ENCODE peak calls at places on chromosome 13, in nine cellular contexts. E, H, D, N, U, L, M, J and Z are unnamed samples.
A peak's percentile ranks its signal among the peaks of the same experiment; 100 is the strongest.

GRCh38 chr13:39874331-39875055 is 219.0 kb downstream of the COG6 start:
- DNase-seq in E (no peak), H (no peak), D (no peak), N (no peak), U (no peak), L (no peak), M (no peak), J (no peak), Z (no peak)

GRCh38 chr13:99421271-99421670 is 80.0 kb upstream of the TM9SF2 start:
- DNase-seq in E (no peak), H (no peak), D (no peak), N (peak; percentile 12), U (no peak), L (no peak), M (no peak), J (no peak), Z (no peak)

GRCh38 chr13:94138831-94139230 is 340.7 kb downstream of the DCT start:
- DNase-seq in E (no peak), H (peak; percentile 93), D (no peak), N (no peak), U (no peak), L (no peak), M (no peak), J (no peak), Z (no peak)

GRCh38 chr13:110379905-110380341 is 72.8 kb downstream of the COL4A2 start:
- DNase-seq in E (peak; percentile 43), H (peak; percentile 89), D (no peak), N (no peak), U (peak; percentile 86), L (no peak), M (peak; percentile 28), J (no peak), Z (no peak)

GRCh38 chr13:113192902-113193301 is 15.6 kb downstream of the PCID2 start:
- DNase-seq in E (peak; percentile 74), H (no peak), D (no peak), N (no peak), U (peak; percentile 40), L (no peak), M (peak; percentile 69), J (no peak), Z (no peak)

GRCh38 chr13:109628251-109628699 is 158.1 kb downstream of the IRS2 start:
- DNase-seq in E (peak; percentile 7), H (no peak), D (no peak), N (no peak), U (peak; percentile 88), L (no peak), M (peak; percentile 85), J (no peak), Z (no peak)

GRCh38 chr13:100234006-100234405 is 145.1 kb downstream of the PCCA start:
- DNase-seq in E (no peak), H (no peak), D (no peak), N (no peak), U (no peak), L (no peak), M (no peak), J (no peak), Z (no peak)

GRCh38 chr13:72530471-72530870 is 197.0 kb downstream of the MZT1 start:
- DNase-seq in E (no peak), H (no peak), D (no peak), N (no peak), U (peak; percentile 71), L (no peak), M (peak; percentile 52), J (no peak), Z (no peak)

GRCh38 chr13:73772449-73773186 is 361.6 kb downstream of the KLF12 start:
- DNase-seq in E (no peak), H (no peak), D (no peak), N (no peak), U (no peak), L (no peak), M (no peak), J (no peak), Z (no peak)

GRCh38 chr13:31765441-31765840 is 26.1 kb downstream of the RXFP2 start:
- DNase-seq in E (peak; percentile 65), H (peak; percentile 54), D (no peak), N (no peak), U (peak; percentile 93), L (no peak), M (no peak), J (no peak), Z (no peak)

GRCh38 chr13:106083620-106084350 is 451.7 kb downstream of the EFNB2 start:
- DNase-seq in E (peak; percentile 62), H (peak; percentile 70), D (no peak), N (peak; percentile 67), U (peak; percentile 47), L (no peak), M (peak; percentile 72), J (no peak), Z (peak; percentile 40)

DNA sequence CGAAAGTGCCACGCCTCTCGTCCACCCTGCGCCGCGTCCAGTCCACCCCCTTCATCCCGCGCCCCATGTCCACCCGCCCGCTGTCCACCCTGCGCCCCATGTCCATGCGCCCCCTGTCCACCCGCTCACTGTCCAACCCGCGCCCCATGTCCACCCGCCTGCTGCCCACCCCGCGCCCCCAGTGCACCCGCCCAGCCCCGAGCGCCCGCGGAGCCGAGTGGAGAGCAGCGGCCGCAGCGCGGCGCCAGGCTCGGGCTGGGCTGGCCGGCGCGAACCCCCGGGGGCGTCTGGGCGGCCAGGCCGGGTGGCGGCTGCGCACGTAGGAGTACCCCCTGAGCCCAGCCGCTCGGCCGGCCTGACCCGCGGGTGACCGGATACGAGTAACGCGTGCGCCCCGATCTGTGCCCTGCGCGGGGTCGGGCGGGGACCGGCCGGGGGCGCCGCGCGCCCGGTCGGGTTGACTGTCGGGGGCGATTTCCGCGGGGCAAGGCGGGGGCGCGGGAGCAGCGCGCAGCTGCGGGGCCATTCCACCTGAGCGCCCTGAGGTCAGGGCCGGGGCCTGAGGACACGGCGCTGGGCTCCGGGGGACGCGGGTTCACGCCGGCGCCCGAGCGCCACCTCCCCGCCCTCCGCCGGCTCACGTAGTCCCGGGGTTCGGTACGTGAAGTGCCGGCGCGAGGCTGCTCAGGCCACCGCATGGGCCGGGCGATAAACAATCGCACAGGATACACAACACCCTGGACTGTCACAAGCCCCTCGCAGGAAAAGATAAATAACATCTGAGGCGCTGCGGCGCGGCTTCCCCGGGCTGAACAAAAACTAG is 37.5 kb upstream of the FLT1 start:
- DNase-seq in E (peak; percentile 36), H (peak; percentile 44), D (no peak), N (no peak), U (no peak), L (peak; percentile 88), M (no peak), J (peak; percentile 66), Z (peak; percentile 22)
- H3K4me3 ChIP-seq in E (peak overlapping the region; percentile 58), H (peak overlapping the region; percentile 0), D (peak overlapping the region; percentile 10), N (no peak overlapping the region), U (peak overlapping the region; percentile 54), L (no peak overlapping the region), M (no peak overlapping the region), J (peak overlapping the region; percentile 59), Z (peak overlapping the region; percentile 31)

GRCh38 chr13:33261426-33262068 is 24.0 kb downstream of the STARD13 start:
- DNase-seq in E (no peak), H (no peak), D (no peak), N (no peak), U (no peak), L (no peak), M (no peak), J (no peak), Z (no peak)

GRCh38 chr13:33262069-33262487 is 23.5 kb downstream of the STARD13 start:
- DNase-seq in E (no peak), H (peak; percentile 83), D (no peak), N (no peak), U (peak; percentile 82), L (peak; percentile 29), M (peak; percentile 92), J (no peak), Z (peak; percentile 39)

GRCh38 chr13:33258437-33259193 is 26.9 kb downstream of the STARD13 start:
- DNase-seq in E (peak; percentile 83), H (no peak), D (no peak), N (no peak), U (peak; percentile 59), L (no peak), M (no peak), J (no peak), Z (no peak)

GRCh38 chr13:33259296-33259695 is 26.3 kb downstream of the STARD13 start:
- DNase-seq in E (no peak), H (peak; percentile 63), D (no peak), N (no peak), U (no peak), L (no peak), M (no peak), J (no peak), Z (no peak)

DNA sequence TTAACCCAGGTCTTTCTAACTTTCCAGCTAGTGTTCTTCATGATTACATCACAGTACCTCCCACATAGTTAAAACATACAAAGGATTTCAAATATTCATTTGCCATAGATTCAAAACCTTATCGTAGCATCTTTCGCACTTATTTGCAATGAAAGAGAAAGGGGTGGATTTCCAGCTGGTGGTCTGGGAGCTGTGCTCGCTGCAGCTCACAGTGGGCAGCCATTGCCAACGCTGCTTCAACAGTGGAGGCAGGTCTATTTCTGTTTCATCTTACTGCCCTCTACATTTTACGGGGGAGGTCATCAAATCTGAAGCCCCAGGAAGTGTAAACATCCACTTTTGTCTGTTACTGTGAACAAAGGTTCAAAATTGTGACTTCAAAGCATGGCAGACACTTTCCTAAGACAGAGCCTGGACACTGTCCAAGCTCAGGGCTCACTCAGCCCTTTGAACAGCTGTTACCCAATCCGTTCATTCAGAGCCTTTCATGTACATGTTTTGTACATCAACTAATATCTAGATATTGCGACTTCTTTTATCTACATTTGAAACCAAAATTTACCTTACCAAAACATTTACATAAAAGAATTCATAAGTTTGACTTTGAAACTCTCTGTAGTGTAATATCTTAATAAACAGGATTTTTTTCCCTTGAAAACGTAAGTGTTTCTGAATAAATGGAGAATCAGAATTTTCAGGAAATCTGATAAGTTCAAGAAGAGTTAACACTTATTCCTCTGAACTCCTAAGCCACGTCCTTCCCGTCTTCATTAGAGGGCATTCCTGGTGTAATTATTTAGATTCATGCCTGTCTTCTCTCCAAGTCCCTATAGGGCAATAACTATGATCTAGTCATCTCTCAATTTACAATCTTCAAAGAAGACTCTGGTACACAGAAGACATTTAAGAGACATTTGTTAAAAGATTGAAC is 25.1 kb downstream of the STARD13 start:
- DNase-seq in E (peak; percentile 73), H (no peak), D (no peak), N (no peak), U (no peak), L (no peak), M (no peak), J (no peak), Z (no peak)
- H3K4me1 ChIP-seq in E (peaks cover 30% of the 10 kb centered on the region), H (peaks cover 6% of the 10 kb centered on the region), D (peaks cover 16% of the 10 kb centered on the region), N (peaks cover 3% of the 10 kb centered on the region), U (peaks cover 37% of the 10 kb centered on the region), L (peaks cover 50% of the 10 kb centered on the region), M (peaks cover 43% of the 10 kb centered on the region), J (peaks cover 55% of the 10 kb centered on the region), Z (peaks cover 7% of the 10 kb centered on the region)

GRCh38 chr13:41018583-41018909 is 570 bp downstream of the ELF1 start:
- DNase-seq in E (no peak), H (no peak), D (no peak), N (no peak), U (no peak), L (no peak), M (no peak), J (no peak), Z (no peak)
- H3K4me3 ChIP-seq in E (no peak overlapping the region), H (no peak overlapping the region), D (peak overlapping the region; percentile 18), N (peak overlapping the region; percentile 26), U (no peak overlapping the region), L (peak overlapping the region; percentile 10), M (peak overlapping the region; percentile 74), J (peak overlapping the region; percentile 32), Z (no peak overlapping the region)

DNA sequence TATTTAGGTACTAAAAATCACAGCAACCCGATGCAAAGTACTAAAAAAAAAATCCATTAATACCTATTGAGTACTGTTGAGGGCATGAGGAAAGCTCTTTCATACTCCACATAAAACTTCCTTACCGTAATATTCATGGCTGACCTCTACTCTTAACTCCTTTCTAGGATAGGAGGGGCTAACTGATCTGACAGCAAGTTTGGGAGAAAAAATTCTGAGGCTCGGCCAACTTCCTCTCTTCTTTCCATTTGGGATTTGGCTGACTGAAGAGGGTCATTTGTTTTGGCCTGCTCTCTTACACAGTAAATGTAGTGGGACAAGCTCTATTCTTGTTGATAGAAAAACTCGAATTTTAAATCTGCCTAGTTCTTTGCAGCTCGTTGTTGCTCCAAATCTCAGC is 9.4 kb upstream of the USPL1 start:
- DNase-seq in E (peak; percentile 54), H (no peak), D (no peak), N (no peak), U (no peak), L (no peak), M (no peak), J (no peak), Z (no peak)
- H3K4me1 ChIP-seq in E (no peaks in the 10 kb centered on the region), H (no peaks in the 10 kb centered on the region), D (peaks cover 2% of the 10 kb centered on the region), N (no peaks in the 10 kb centered on the region), U (no peaks in the 10 kb centered on the region), L (peaks cover 9% of the 10 kb centered on the region), M (no peaks in the 10 kb centered on the region), J (no peaks in the 10 kb centered on the region), Z (no peaks in the 10 kb centered on the region)